ENCODE peak calls at places on chromosomes 16 and 17, in ten cellular contexts. T is stimulated activated CD4-positive, alpha-beta T cell treated with anti-CD3 and anti-CD28 coated beads, Interleukin-12 subunit alpha, Interleukin-12 subunit beta, amount 100 ng/mL, for 24 hours; A is activated CD4-positive, alpha-beta T cell treated with anti-CD3 and anti-CD28 coated beads, Interleukin-2, amount 50 U/mL, for 1 hour; P is NCI-H1048; O is NCI-H1417 treated with DMSO at 0.1 percent for 48 hours; E is mammary epithelial cell; K is activated naive CD8-positive, alpha-beta T cell treated with anti-CD3 and anti-CD28 coated beads, Interleukin-2, amount 10 ng/mL, durations not matched to agents 7 days and 5 days; Y is fibroblast of pulmonary artery; N is retina; G is putamen. S is an unnamed sample.

GRCh38 chr16:70749681-70750601 is 51.0 kb downstream of the VAC14 start:
- DNase-seq in T (no peak), P (no peak), E (no peak), G (no peak), Y (no peak), K (no peak), A (no peak), N (peak), O (no peak), S (no peak)

GRCh38 chr16:88298166-88298881 is 84.4 kb upstream of the ZNF469 start:
- DNase-seq in A (no peak), K (no peak), G (no peak), O (no peak), T (no peak), P (no peak), Y (peak), N (no peak), E (peak), S (no peak)

GRCh38 chr17:68600123-68600880 is 865 bp downstream of the FAM20A start:
- DNase-seq in P (no peak), Y (no peak), O (no peak), G (no peak), K (peak), N (peak), T (no peak), E (peak), A (no peak), S (no peak)

GRCh38 chr16:55641430-55642056 is 14.2 kb upstream of the SLC6A2 start:
- DNase-seq in N (no peak), A (no peak), E (no peak), P (no peak), Y (no peak), T (no peak), K (no peak), O (no peak), G (no peak), S (no peak)

GRCh38 chr17:46742539-46743270 is 75.8 kb downstream of the WNT3 start:
- DNase-seq in E (peak), T (no peak), P (no peak), Y (peak), G (no peak), K (no peak), O (no peak), N (no peak), A (no peak), S (peak)

GRCh38 chr17:4270746-4271145 is 7.0 kb upstream of the ANKFY1 start:
- DNase-seq in A (no peak), Y (no peak), K (no peak), E (no peak), G (no peak), N (no peak), O (no peak), P (no peak), T (no peak), S (no peak)

GRCh38 chr16:71698491-71698890 is 26.0 kb downstream of the PHLPP2 start:
- DNase-seq in O (no peak), Y (no peak), P (no peak), T (no peak), G (no peak), K (no peak), A (no peak), E (no peak), N (no peak), S (no peak)

GRCh38 chr17:48246623-48247022 is 139.1 kb downstream of the SNX11 start:
- DNase-seq in O (no peak), N (no peak), Y (no peak), E (no peak), G (no peak), T (no peak), P (no peak), K (no peak), A (no peak), S (no peak)

GRCh38 chr17:73196500-73196899 is 3.6 kb downstream of the COG1 start:
- DNase-seq in A (no peak), P (no peak), G (peak), K (no peak), T (no peak), E (no peak), O (no peak), N (peak), Y (peak), S (no peak)

GRCh38 chr17:28948873-28949184 is 2.5 kb downstream of the PHF12 start:
- DNase-seq in N (no peak), E (no peak), G (no peak), Y (no peak), O (no peak), K (no peak), A (no peak), T (no peak), P (no peak), S (no peak)

GRCh38 chr17:78785011-78785662 is 3.1 kb upstream of the CYTH1 start:
- DNase-seq in P (no peak), A (no peak), N (no peak), G (no peak), T (no peak), K (peak), E (no peak), Y (no peak), O (no peak), S (no peak)

GRCh38 chr16:48892884-48893283 is 282.9 kb upstream of the N4BP1 start:
- DNase-seq in Y (no peak), O (no peak), P (no peak), T (no peak), N (no peak), K (no peak), A (no peak), E (no peak), G (no peak), S (no peak)

GRCh38 chr16:46719528-46719927 is 28.6 kb downstream of the MYLK3 start:
- DNase-seq in E (no peak), T (no peak), O (no peak), G (no peak), K (no peak), Y (no peak), A (no peak), N (no peak), P (no peak), S (no peak)

GRCh38 chr16:28067604-28068382 is 4.3 kb upstream of the GSG1L start:
- DNase-seq in O (no peak), P (no peak), K (no peak), G (no peak), Y (peak), N (no peak), E (no peak), A (no peak), T (no peak), S (peak)

GRCh38 chr16:75491876-75492275 is 3.4 kb downstream of the CHST6 start:
- DNase-seq in P (no peak), N (peak), A (no peak), Y (no peak), G (peak), K (no peak), O (no peak), E (peak), T (no peak), S (no peak)

GRCh38 chr16:2860826-2861567 is 3.0 kb upstream of the PRSS22 start:
- DNase-seq in G (no peak), O (no peak), N (no peak), Y (peak), T (no peak), P (no peak), K (no peak), E (peak), A (no peak), S (no peak)

GRCh38 chr17:36593651-36594316 is 2.1 kb downstream of the DHRS11 start:
- DNase-seq in O (no peak), P (no peak), T (no peak), A (no peak), E (no peak), Y (no peak), K (no peak), G (no peak), N (no peak), S (no peak)

GRCh38 chr16:13100970-13101369 is 199.6 kb downstream of the SHISA9 start:
- DNase-seq in O (no peak), Y (no peak), G (no peak), E (no peak), A (no peak), K (no peak), P (no peak), T (no peak), N (no peak), S (no peak)

GRCh38 chr17:4142107-4142900 is 526 bp downstream of the ZZEF1 start:
- DNase-seq in G (no peak), K (no peak), E (no peak), O (no peak), Y (peak), A (peak), T (peak), N (no peak), P (no peak), S (no peak)

GRCh38 chr16:27444470-27444869 is 42.5 kb downstream of the IL21R start:
- DNase-seq in N (no peak), G (no peak), Y (no peak), A (no peak), P (no peak), E (no peak), K (peak), T (no peak), O (no peak), S (no peak)

GRCh38 chr16:11669380-11670146 is 1.3 kb downstream of the SNN start:
- DNase-seq in G (no peak), P (no peak), T (no peak), K (no peak), Y (peak), A (no peak), N (peak), O (no peak), E (no peak), S (no peak)

GRCh38 chr17:73338050-73338491 is 26.3 kb upstream of the CDC42EP4 start:
- DNase-seq in A (no peak), K (no peak), P (no peak), E (no peak), N (no peak), G (no peak), T (no peak), Y (no peak), O (no peak), S (no peak)

GRCh38 chr16:57042157-57043111 is 49.9 kb upstream of the CPNE2 start:
- DNase-seq in Y (no peak), O (no peak), N (no peak), E (peak), P (no peak), K (peak), A (peak), T (peak), G (no peak), S (no peak)

GRCh38 chr16:2912330-2913199 is 834 bp downstream of the FLYWCH1 start:
- DNase-seq in A (peak), P (no peak), T (peak), K (peak), Y (peak), O (no peak), E (peak), N (peak), G (peak), S (no peak)

GRCh38 chr17:49204521-49204920 is 5.9 kb downstream of the GNGT2 start:
- DNase-seq in K (no peak), P (no peak), E (no peak), O (no peak), T (no peak), A (no peak), G (no peak), Y (no peak), N (no peak), S (no peak)

GRCh38 chr17:79847698-79848369 is 8.6 kb upstream of the CBX4 start:
- DNase-seq in K (no peak), E (no peak), A (no peak), G (no peak), Y (no peak), O (no peak), T (no peak), P (no peak), N (peak), S (no peak)